ENCODE peak calls at places on chromosomes 4 and X, in six cellular contexts. B is MG63, F is germinal center, H is HEK293T, Z is fibroblast of mammary gland, I is memory B cell. S is an unnamed sample.
A peak's percentile ranks its signal among the peaks of the same experiment; 100 is the strongest.

GRCh38 chrX:147637190-147637589 is 274.5 kb upstream of the FMR1 start:
- DNase-seq in B (no peak), F (no peak), H (no peak), Z (no peak), I (no peak), S (no peak)

GRCh38 chr4:40514409-40515025 is 115.1 kb downstream of the RBM47 start:
- DNase-seq in B (no peak), F (no peak), H (no peak), Z (no peak), I (no peak), S (no peak)

GRCh38 chrX:13140007-13140406 is 95.6 kb upstream of the FAM9C start:
- DNase-seq in B (no peak), F (no peak), H (no peak), Z (no peak), I (no peak), S (no peak)

GRCh38 chr4:139153411-139154133 is 23.4 kb downstream of the ELF2 start:
- DNase-seq in B (no peak), F (no peak), H (no peak), Z (no peak), I (no peak), S (no peak)

GRCh38 chr4:152535236-152535902 is 523 bp downstream of the FBXW7 start:
- DNase-seq in B (no peak), F (peak; percentile 51), H (peak; percentile 17), Z (no peak), I (no peak), S (no peak)

GRCh38 chr4:80156410-80156809 is 40.9 kb upstream of the PRDM8 start:
- DNase-seq in B (no peak), F (no peak), H (no peak), Z (no peak), I (no peak), S (no peak)

GRCh38 chr4:158789853-158790252 is 21.0 kb downstream of the FNIP2 start:
- DNase-seq in B (no peak), F (no peak), H (no peak), Z (no peak), I (no peak), S (no peak)

GRCh38 chrX:132336172-132336571 is 116.9 kb upstream of the RAP2C start:
- DNase-seq in B (no peak), F (no peak), H (no peak), Z (no peak), I (no peak), S (no peak)

GRCh38 chrX:149825424-149825823 is 43.7 kb downstream of the MAGEA9 start:
- DNase-seq in B (peak; percentile 18), F (peak; percentile 3), H (peak; percentile 39), Z (peak; percentile 2), I (no peak), S (no peak)

GRCh38 chrX:69906447-69906846 is 143.3 kb downstream of the AWAT2 start:
- DNase-seq in B (no peak), F (no peak), H (no peak), Z (no peak), I (no peak), S (no peak)

GRCh38 chr4:186557486-186557885 is 2.1 kb upstream of the MTNR1A start:
- DNase-seq in B (no peak), F (no peak), H (no peak), Z (peak; percentile 72), I (no peak), S (no peak)

GRCh38 chrX:20441123-20441522 is 174.4 kb upstream of the RPS6KA3 start:
- DNase-seq in B (no peak), F (no peak), H (no peak), Z (no peak), I (no peak), S (no peak)

GRCh38 chrX:41010188-41010846 is 74.9 kb upstream of the USP9X start:
- DNase-seq in B (peak; percentile 78), F (peak; percentile 22), H (peak; percentile 35), Z (peak; percentile 91), I (peak; percentile 5), S (no peak)

GRCh38 chrX:118655561-118656246 is 71.7 kb upstream of the IL13RA1 start:
- DNase-seq in B (peak; percentile 47), F (no peak), H (no peak), Z (peak; percentile 61), I (no peak), S (no peak)

GRCh38 chr4:149836546-149836945 is 20.9 kb upstream of the IQCM start:
- DNase-seq in B (no peak), F (no peak), H (no peak), Z (peak; percentile 26), I (no peak), S (no peak)

GRCh38 chr4:55444822-55445221 is 49.1 kb downstream of the TMEM165 start:
- DNase-seq in B (peak; percentile 12), F (no peak), H (peak; percentile 8), Z (peak; percentile 61), I (no peak), S (no peak)

GRCh38 chr4:88217169-88217568 is 58.7 kb upstream of the ABCG2 start:
- DNase-seq in B (no peak), F (no peak), H (no peak), Z (no peak), I (no peak), S (no peak)

GRCh38 chr4:176259330-176260090 is 9.5 kb downstream of the ASB5 start:
- DNase-seq in B (peak; percentile 8), F (no peak), H (no peak), Z (peak; percentile 75), I (no peak), S (no peak)

S was measured in neuronal stem cell.